ENCODE peak calls at places on chromosomes 7 and 10, in four cellular contexts. R, X, Q and N are unnamed samples.

GRCh38 chr7:137579913-137580640 is 236.5 kb upstream of the PTN start:
- DNase-seq in R (no peak), X (no peak), Q (no peak), N (no peak)

GRCh38 chr10:33381897-33382578 is 47.6 kb upstream of the NRP1 start:
- DNase-seq in R (no peak), X (no peak), Q (peak; percentile 58), N (no peak)

GRCh38 chr7:30062587-30062986 is 34.4 kb downstream of the PLEKHA8 start:
- DNase-seq in R (no peak), X (peak; percentile 24), Q (no peak), N (no peak)

GRCh38 chr7:155262010-155262409 is 35.7 kb upstream of the INSIG1 start:
- DNase-seq in R (no peak), X (no peak), Q (no peak), N (no peak)

GRCh38 chr10:116194061-116194460 is 78.9 kb downstream of the GFRA1 start:
- DNase-seq in R (no peak), X (no peak), Q (no peak), N (no peak)

GRCh38 chr10:51718804-51719291 is 19.5 kb upstream of the CSTF2T start:
- DNase-seq in R (no peak), X (no peak), Q (no peak), N (no peak)

GRCh38 chr7:4613855-4614548 is 68.1 kb upstream of the FOXK1 start:
- DNase-seq in R (no peak), X (no peak), Q (no peak), N (peak; percentile 29)

GRCh38 chr10:99945286-99945685 is 64.5 kb downstream of the DNMBP start:
- DNase-seq in R (no peak), X (peak; percentile 3), Q (no peak), N (peak; percentile 70)

GRCh38 chr7:105097619-105098018 is 83.6 kb downstream of the KMT2E start:
- DNase-seq in R (no peak), X (no peak), Q (no peak), N (no peak)

GRCh38 chr7:11345621-11346020 is 371.9 kb downstream of the PHF14 start:
- DNase-seq in R (no peak), X (no peak), Q (no peak), N (no peak)

GRCh38 chr7:88005191-88005590 is 71.1 kb downstream of the ADAM22 start:
- DNase-seq in R (no peak), X (no peak), Q (no peak), N (no peak)

GRCh38 chr10:104041891-104042535 is 43.7 kb downstream of the COL17A1 start:
- DNase-seq in R (no peak), X (no peak), Q (no peak), N (no peak)

GRCh38 chr10:88820990-88821389 is 18.5 kb downstream of the LIPM start:
- DNase-seq in R (no peak), X (no peak), Q (no peak), N (no peak)

GRCh38 chr10:93199221-93199681 is 125.6 kb downstream of the CYP26A1 start:
- DNase-seq in R (peak; percentile 46), X (peak; percentile 58), Q (peak; percentile 87), N (peak; percentile 49)

GRCh38 chr7:5423844-5424688 is 432 bp upstream of the TNRC18 start:
- DNase-seq in R (peak; percentile 91), X (peak; percentile 99), Q (peak; percentile 98), N (peak; percentile 98)

GRCh38 chr10:21194510-21194993 is 297.4 kb upstream of the NEBL start:
- DNase-seq in R (no peak), X (no peak), Q (peak; percentile 72), N (no peak)

GRCh38 chr10:131261890-131262289 is 49.6 kb downstream of the TCERG1L start:
- DNase-seq in R (no peak), X (no peak), Q (no peak), N (no peak)

GRCh38 chr7:149147072-149147729 is at the start of gene ZNF398:
- DNase-seq in R (peak; percentile 43), X (peak; percentile 90), Q (peak; percentile 80), N (peak; percentile 74)

GRCh38 chr10:44723654-44724053 is 187.5 kb upstream of the TMEM72 start:
- DNase-seq in R (no peak), X (no peak), Q (no peak), N (peak; percentile 56)

GRCh38 chr10:24707445-24707844 is 16.2 kb downstream of the ARHGAP21 start:
- DNase-seq in R (no peak), X (no peak), Q (no peak), N (no peak)

GRCh38 chr10:75405201-75406143 is 3.9 kb upstream of the ZNF503 start:
- DNase-seq in R (no peak), X (peak; percentile 72), Q (peak; percentile 32), N (no peak)

DNA sequence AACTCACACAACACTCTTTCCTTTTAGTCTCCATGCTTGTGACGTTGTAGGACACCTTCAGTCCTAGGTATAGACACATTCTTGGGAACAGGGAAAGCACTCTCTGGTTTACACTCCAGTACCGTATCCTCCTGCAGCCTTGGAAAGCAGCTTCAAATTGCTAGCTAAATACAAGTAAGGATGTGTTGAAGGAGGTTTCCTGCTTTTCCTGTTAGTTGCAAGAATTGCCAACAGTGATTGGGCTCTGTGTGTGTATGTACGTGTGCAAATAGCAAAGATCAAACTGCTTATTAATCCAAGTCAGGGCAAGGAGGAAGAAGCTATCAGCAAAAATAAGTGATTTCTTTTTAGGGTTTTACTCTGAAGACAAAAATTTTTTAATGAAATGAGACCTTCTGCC is 37.0 kb upstream of the AUTS2 start:
- DNase-seq in R (no peak), X (no peak), Q (no peak), N (no peak)
- H3K9me3 ChIP-seq in R (no peaks in the 10 kb centered on the region), X (no peaks in the 10 kb centered on the region), Q (no peaks in the 10 kb centered on the region), N (no peaks in the 10 kb centered on the region)

DNA sequence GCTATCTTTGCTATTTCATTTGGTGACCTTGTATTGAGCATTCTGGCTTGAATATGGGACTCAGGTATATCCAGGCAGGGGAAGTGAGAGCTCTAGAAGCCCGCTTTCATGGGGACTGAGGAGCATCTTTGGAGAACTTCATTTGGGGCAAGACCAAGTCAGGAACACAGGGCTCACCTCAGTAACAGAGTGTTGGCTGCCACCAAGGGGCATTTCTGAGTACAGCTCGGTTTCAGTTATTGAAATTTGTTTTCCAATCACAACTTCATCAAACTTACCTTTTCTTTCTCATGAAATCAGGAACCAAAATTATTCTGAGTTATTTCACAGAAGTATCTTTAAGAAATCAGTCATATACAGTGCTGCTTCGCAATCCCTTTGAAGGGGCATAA is 337.2 kb downstream of the C7orf25 start:
- DNase-seq in R (no peak), X (peak; percentile 27), Q (no peak), N (no peak)
- TF ChIP-seq CTCF in R (peak; percentile 22), X (peak; percentile 27), Q (no peak), N (no peak)

GRCh38 chr10:120612756-120613155 is 155.7 kb downstream of the PLPP4 start:
- DNase-seq in R (no peak), X (no peak), Q (no peak), N (no peak)

GRCh38 chr10:120601999-120602398 is 145.0 kb downstream of the PLPP4 start:
- DNase-seq in R (no peak), X (no peak), Q (no peak), N (no peak)

GRCh38 chr10:120606051-120606764 is 149.2 kb downstream of the PLPP4 start:
- DNase-seq in R (no peak), X (no peak), Q (no peak), N (no peak)

GRCh38 chr10:120607710-120608703 is 151.0 kb downstream of the PLPP4 start:
- DNase-seq in R (no peak), X (no peak), Q (no peak), N (peak; percentile 37)

GRCh38 chr10:120607016-120607709 is 150.1 kb downstream of the PLPP4 start:
- DNase-seq in R (no peak), X (no peak), Q (no peak), N (no peak)
- H3K4me3 ChIP-seq in R (no peak overlapping the region), X (no peak overlapping the region), Q (no peak overlapping the region), N (no peak overlapping the region)

GRCh38 chr7:63047061-63047460 is 951.6 kb upstream of the ZNF722 start:
- DNase-seq in R (no peak), X (no peak), Q (no peak), N (no peak)
- H3K9me3 ChIP-seq in R (peaks cover 53% of the 10 kb centered on the region), X (no peaks in the 10 kb centered on the region), Q (peaks cover 87% of the 10 kb centered on the region), N (no peaks in the 10 kb centered on the region)

GRCh38 chr7:28297821-28298439 is 114.4 kb upstream of the CREB5 start:
- DNase-seq in R (no peak), X (no peak), Q (no peak), N (no peak)

GRCh38 chr7:28299556-28299955 is 112.8 kb upstream of the CREB5 start:
- DNase-seq in R (no peak), X (no peak), Q (no peak), N (no peak)

GRCh38 chr7:28296571-28297483 is 115.5 kb upstream of the CREB5 start:
- DNase-seq in R (no peak), X (peak; percentile 55), Q (peak; percentile 40), N (peak; percentile 51)

GRCh38 chr7:28300488-28300887 is 111.8 kb upstream of the CREB5 start:
- DNase-seq in R (no peak), X (no peak), Q (no peak), N (no peak)

DNA sequence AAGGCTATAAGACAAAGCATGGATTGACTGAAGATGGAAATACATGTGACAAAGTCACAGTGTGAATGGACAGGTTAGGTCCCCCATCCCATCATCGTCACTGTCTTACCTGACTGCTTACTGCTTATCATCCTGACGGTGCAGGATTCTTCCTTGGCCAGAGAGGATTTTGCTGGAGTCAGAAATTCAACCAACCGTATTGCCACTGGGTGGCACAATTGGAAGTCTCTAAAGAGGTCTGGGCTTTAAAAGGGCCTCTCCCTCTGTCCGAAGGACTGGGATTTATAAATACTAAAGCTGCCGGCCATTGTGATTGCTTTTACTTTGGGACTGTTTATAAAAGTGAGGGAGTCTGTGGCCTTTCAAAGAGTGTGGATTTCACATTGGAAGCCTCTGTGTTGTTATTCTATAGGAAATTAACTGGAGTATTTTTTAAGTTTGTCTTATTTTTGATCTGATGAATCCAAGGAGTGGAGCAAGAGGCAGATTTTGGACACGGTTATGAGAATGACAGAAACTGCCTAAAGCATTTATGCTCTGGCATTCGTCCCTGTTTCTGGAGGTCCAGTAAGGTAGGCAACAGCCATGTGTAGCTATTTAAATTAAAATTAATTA is 113.3 kb upstream of the CREB5 start:
- DNase-seq in R (no peak), X (peak; percentile 79), Q (peak; percentile 40), N (peak; percentile 63)
- TF ChIP-seq CTCF in R (peak; percentile 27), X (peak; percentile 59), Q (no peak), N (no peak)